ENCODE peak calls at places on chromosome 16, in ten cellular contexts. J is WERI-Rb-1; A is natural killer cell; Z is HFF-Myc; L is prostate gland; W is CD8-positive, alpha-beta T cell; R is AG09319; Q is Calu3; V is endothelial cell; P is adrenal gland. T is an unnamed sample.

GRCh38 chr16:29777576-29778360 is at the start of gene ZG16:
- DNase-seq in J (peak; percentile 50), A (no peak), Z (no peak), L (no peak), W (no peak), R (no peak), Q (no peak), V (no peak), P (no peak), T (no peak)

GRCh38 chr16:626787-627457 is 3.9 kb upstream of the WFIKKN1 start:
- DNase-seq in J (no peak), A (no peak), Z (peak; percentile 78), L (no peak), W (no peak), R (peak; percentile 89), Q (no peak), V (no peak), P (peak; percentile 88), T (no peak)

GRCh38 chr16:11126389-11127072 is 129.5 kb downstream of the SOCS1 start:
- DNase-seq in J (no peak), A (no peak), Z (no peak), L (no peak), W (no peak), R (no peak), Q (no peak), V (no peak), P (no peak), T (no peak)

GRCh38 chr16:72099377-72099818 is 5.8 kb downstream of the DHX38 start:
- DNase-seq in J (peak; percentile 54), A (no peak), Z (peak; percentile 43), L (no peak), W (no peak), R (no peak), Q (peak; percentile 71), V (peak; percentile 75), P (no peak), T (peak; percentile 49)

GRCh38 chr16:9965079-9965478 is 217.1 kb downstream of the GRIN2A start:
- DNase-seq in J (no peak), A (no peak), Z (no peak), L (no peak), W (no peak), R (no peak), Q (no peak), V (no peak), P (no peak), T (no peak)

GRCh38 chr16:807345-808251 is 7.1 kb upstream of the GNG13 start:
- DNase-seq in J (peak; percentile 94), A (peak; percentile 84), Z (peak; percentile 78), L (peak; percentile 88), W (peak; percentile 79), R (peak; percentile 78), Q (peak; percentile 98), V (peak; percentile 94), P (peak; percentile 92), T (peak; percentile 63)

GRCh38 chr16:11097782-11098167 is 153.4 kb downstream of the CLEC16A start:
- DNase-seq in J (no peak), A (no peak), Z (no peak), L (no peak), W (no peak), R (no peak), Q (no peak), V (no peak), P (no peak), T (no peak)

GRCh38 chr16:54317306-54317705 is 30.7 kb upstream of the IRX3 start:
- DNase-seq in J (no peak), A (no peak), Z (no peak), L (no peak), W (no peak), R (no peak), Q (no peak), V (no peak), P (no peak), T (no peak)

GRCh38 chr16:54936086-54936978 is 5.7 kb downstream of the IRX5 start:
- DNase-seq in J (peak; percentile 28), A (no peak), Z (no peak), L (peak; percentile 40), W (no peak), R (no peak), Q (no peak), V (peak; percentile 53), P (no peak), T (peak; percentile 68)

DNA sequence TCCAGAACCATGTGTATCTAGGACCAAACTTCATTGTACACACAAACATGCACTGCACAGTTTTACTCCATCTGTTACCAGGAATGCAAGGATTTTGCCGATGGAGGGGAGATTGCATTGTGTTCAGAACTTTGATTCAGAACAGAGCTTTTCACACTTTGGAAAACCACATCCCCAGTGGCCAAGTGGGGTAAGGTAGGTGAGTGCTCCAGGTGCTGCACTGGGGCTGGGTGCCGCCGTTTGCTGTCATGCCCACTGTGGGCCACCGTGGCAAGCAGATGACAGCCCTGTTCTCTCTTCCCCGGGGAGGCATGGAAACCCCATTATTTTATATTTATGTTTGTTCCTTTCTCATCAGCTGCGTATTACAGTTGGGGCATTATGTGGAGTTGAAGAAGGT is 29.3 kb upstream of the JPH3 start:
- DNase-seq in J (no peak), A (no peak), Z (no peak), L (no peak), W (no peak), R (no peak), Q (no peak), V (no peak), P (no peak), T (no peak)
- TF ChIP-seq CTCF in J (no peak), A (no peak), Z (no peak), L (no peak), W (no peak), R (no peak), Q (no peak), V (no peak), P (no peak), T (peak; percentile 15)

DNA sequence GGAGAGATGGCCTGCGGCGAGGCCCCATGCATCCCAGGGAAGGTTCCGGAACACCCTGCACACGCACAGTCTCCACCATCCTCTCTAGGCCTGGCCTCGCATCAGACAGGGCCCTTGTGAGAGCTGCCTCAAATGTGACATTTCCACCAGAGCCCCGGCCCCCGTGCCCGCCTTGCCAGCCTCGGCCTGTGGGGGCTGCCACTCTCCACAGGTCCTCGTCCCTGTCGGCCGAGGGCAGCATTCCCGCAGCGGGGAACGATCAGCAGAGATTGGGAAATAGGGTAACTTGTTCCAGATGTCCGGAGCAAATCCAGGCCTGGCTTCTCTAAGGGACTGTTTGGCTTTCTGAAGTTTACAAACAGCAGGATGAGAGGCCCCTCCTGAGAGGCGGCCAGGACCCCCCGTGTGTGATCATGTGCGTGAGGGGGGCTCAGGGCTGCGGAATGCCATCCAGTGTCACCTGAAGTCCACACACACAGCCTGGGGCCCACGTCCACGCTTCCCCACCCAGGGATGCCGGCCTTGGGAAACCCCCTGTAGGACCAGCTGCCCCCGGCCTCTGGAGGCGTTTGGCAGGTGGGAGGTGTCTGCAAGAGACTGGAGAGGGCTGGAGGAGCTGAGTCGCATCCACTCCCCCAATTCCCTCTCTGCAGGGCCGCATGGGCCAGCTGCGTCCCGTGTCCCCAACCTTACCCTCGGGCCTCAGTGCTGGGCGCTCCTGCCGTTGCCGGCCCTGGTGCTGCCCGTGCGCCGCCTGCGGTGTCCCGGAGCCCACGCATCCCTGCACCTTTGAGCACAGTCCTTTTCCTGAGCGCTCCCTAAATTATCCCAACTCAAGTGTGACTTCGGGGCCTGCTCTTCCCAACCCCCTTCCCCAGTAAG is 70.4 kb downstream of the ZDHHC7 start:
- DNase-seq in J (no peak), A (no peak), Z (no peak), L (no peak), W (no peak), R (peak; percentile 44), Q (no peak), V (no peak), P (no peak), T (no peak)
- TF ChIP-seq CTCF in J (no peak), A (no peak), Z (peak; percentile 9), L (no peak), W (no peak), R (peak; percentile 35), Q (no peak), V (no peak), P (no peak), T (no peak)

GRCh38 chr16:85171809-85172464 is 59.7 kb upstream of the CIBAR2 start:
- DNase-seq in J (no peak), A (no peak), Z (no peak), L (no peak), W (no peak), R (no peak), Q (no peak), V (no peak), P (no peak), T (no peak)

GRCh38 chr16:85172465-85173071 is 60.3 kb upstream of the CIBAR2 start:
- DNase-seq in J (peak; percentile 71), A (no peak), Z (no peak), L (no peak), W (peak; percentile 10), R (no peak), Q (peak; percentile 56), V (no peak), P (no peak), T (no peak)

GRCh38 chr16:85174871-85175723 is 62.8 kb upstream of the CIBAR2 start:
- DNase-seq in J (no peak), A (no peak), Z (no peak), L (no peak), W (peak; percentile 1), R (no peak), Q (no peak), V (no peak), P (no peak), T (no peak)

GRCh38 chr16:85173981-85174751 is 61.9 kb upstream of the CIBAR2 start:
- DNase-seq in J (no peak), A (no peak), Z (peak; percentile 78), L (no peak), W (peak; percentile 5), R (no peak), Q (no peak), V (no peak), P (peak; percentile 40), T (no peak)

GRCh38 chr16:85173077-85173980 is 61.1 kb upstream of the CIBAR2 start:
- DNase-seq in J (peak; percentile 42), A (no peak), Z (no peak), L (no peak), W (peak; percentile 4), R (no peak), Q (no peak), V (peak; percentile 55), P (peak; percentile 74), T (no peak)
- TF ChIP-seq CTCF in J (peak; percentile 49), A (no peak), Z (peak; percentile 16), L (no peak), W (no peak), R (peak; percentile 34), Q (no peak), V (no peak), P (no peak), T (no peak)

DNA sequence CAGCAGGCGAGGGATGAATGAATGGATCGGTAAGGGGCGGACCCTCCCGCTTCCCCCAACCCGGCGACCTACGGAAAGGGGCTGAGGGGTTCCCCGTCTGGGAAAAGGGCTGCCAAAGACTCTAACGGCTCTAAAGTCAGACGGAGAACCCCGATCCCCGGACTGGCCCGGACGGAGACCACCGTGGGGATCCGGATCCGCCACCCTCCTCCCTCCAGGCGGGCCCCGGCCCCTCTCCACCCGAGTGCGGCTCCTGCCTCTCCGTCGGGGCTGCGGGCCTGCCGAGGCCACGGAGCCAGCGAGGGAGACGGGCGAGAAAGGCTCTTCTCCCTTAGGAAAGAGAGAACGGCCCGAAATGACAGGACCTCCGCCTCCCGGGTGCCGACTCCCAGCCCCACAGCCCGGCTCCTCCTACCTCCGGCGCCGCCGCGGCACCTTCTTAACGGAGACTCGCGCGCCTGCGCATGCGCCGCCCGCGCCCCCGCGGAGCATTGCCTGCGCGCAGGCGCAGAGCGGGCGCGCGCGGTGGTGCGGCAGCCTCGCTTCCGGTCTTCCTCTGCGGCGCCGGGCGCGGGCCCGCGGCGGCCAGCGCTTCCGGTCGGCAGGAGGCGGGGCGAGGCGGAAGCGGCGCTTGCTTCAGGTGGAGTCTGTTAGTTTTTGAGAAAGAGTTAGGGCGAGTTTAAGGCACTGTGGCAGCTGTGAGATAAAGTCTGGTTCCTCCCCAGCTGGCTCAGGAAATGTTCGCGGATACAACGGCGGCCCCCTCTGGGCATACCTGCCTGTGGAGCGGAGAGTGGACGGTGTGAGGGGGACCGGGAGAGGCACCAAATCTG is at the start of gene SLX4:
- DNase-seq in J (peak; percentile 87), A (peak; percentile 91), Z (peak; percentile 36), L (peak; percentile 87), W (peak; percentile 91), R (peak; percentile 74), Q (peak; percentile 95), V (peak; percentile 94), P (peak; percentile 92), T (peak; percentile 90)
- TF ChIP-seq CTCF in J (no peak), A (no peak), Z (no peak), L (peak; percentile 36), W (no peak), R (no peak), Q (no peak), V (no peak), P (no peak), T (no peak)